ENCODE peak calls at places on chromosome 9, in six cellular contexts. E is ecto neural progenitor cell; J is activated CD8-positive, alpha-beta memory T cell treated with anti-CD3 and anti-CD28 coated beads for 4 hours; I is fibroblast of lung; S is left lung; K is effector CD4-positive, alpha-beta T cell. F is an unnamed sample.

GRCh38 chr9:100619665-100620064 is 41.8 kb downstream of the CAVIN4 start:
- DNase-seq in E (no peak), J (no peak), I (no peak), S (no peak), K (no peak), F (no peak)

GRCh38 chr9:92739346-92740014 is 25.2 kb downstream of the BICD2 start:
- DNase-seq in E (no peak), J (no peak), I (no peak), S (no peak), K (no peak), F (no peak)

GRCh38 chr9:34254141-34254913 is 74.7 kb downstream of the KIF24 start:
- DNase-seq in E (no peak), J (no peak), I (peak), S (no peak), K (no peak), F (peak)

GRCh38 chr9:99516657-99517049 is 294.6 kb downstream of the SEC61B start:
- DNase-seq in E (no peak), J (no peak), I (no peak), S (no peak), K (no peak), F (no peak)

GRCh38 chr9:93346240-93347112 is 105.0 kb upstream of the FAM120A start:
- DNase-seq in E (peak), J (no peak), I (peak), S (peak), K (no peak), F (no peak)

GRCh38 chr9:82354260-82354659 is 365.7 kb downstream of the SPATA31D1 start:
- DNase-seq in E (no peak), J (no peak), I (peak), S (no peak), K (no peak), F (peak)

GRCh38 chr9:81682797-81683196 is 6.5 kb downstream of the TLE1 start:
- DNase-seq in E (no peak), J (no peak), I (peak), S (no peak), K (no peak), F (no peak)

GRCh38 chr9:125977223-125977622 is 230.1 kb downstream of the PBX3 start:
- DNase-seq in E (no peak), J (no peak), I (no peak), S (no peak), K (no peak), F (no peak)

GRCh38 chr9:7980691-7981289 is 181.2 kb upstream of the DMAC1 start:
- DNase-seq in E (no peak), J (no peak), I (no peak), S (no peak), K (no peak), F (no peak)

GRCh38 chr9:133907302-133907880 is 84.7 kb downstream of the VAV2 start:
- DNase-seq in E (no peak), J (no peak), I (no peak), S (no peak), K (no peak), F (no peak)

GRCh38 chr9:111873901-111874300 is 22.7 kb upstream of the UGCG start:
- DNase-seq in E (no peak), J (no peak), I (no peak), S (no peak), K (no peak), F (no peak)

GRCh38 chr9:136204838-136205706 is at the start of gene LHX3:
- DNase-seq in E (peak), J (no peak), I (no peak), S (no peak), K (peak), F (no peak)

GRCh38 chr9:134655591-134656333 is 14.2 kb downstream of the COL5A1 start:
- DNase-seq in E (no peak), J (no peak), I (no peak), S (peak), K (no peak), F (no peak)

GRCh38 chr9:108290839-108291585 is 564.8 kb downstream of the ACTL7B start:
- DNase-seq in E (no peak), J (no peak), I (no peak), S (no peak), K (no peak), F (no peak)

GRCh38 chr9:70161414-70161732 is 97.4 kb upstream of the SMC5 start:
- DNase-seq in E (no peak), J (no peak), I (peak), S (no peak), K (no peak), F (no peak)

GRCh38 chr9:121604242-121604641 is 47.2 kb upstream of the DAB2IP start:
- DNase-seq in E (no peak), J (no peak), I (no peak), S (no peak), K (no peak), F (no peak)

GRCh38 chr9:87276851-87277251 is 220.8 kb upstream of the DAPK1 start:
- DNase-seq in E (no peak), J (no peak), I (no peak), S (no peak), K (no peak), F (no peak)

GRCh38 chr9:113738898-113739604 is 137.1 kb upstream of the ZNF618 start:
- DNase-seq in E (peak), J (no peak), I (no peak), S (no peak), K (no peak), F (no peak)

GRCh38 chr9:19754921-19755320 is 33.9 kb downstream of the SLC24A2 start:
- DNase-seq in E (no peak), J (no peak), I (no peak), S (no peak), K (no peak), F (no peak)

GRCh38 chr9:137228968-137229896 is 1.5 kb upstream of the SLC34A3 start:
- DNase-seq in E (no peak), J (no peak), I (no peak), S (no peak), K (no peak), F (no peak)

GRCh38 chr9:124652203-124652992 is 118.7 kb downstream of the NR6A1 start:
- DNase-seq in E (no peak), J (no peak), I (peak), S (no peak), K (no peak), F (peak)

GRCh38 chr9:137430723-137431415 is 7.7 kb downstream of the NOXA1 start:
- DNase-seq in E (no peak), J (no peak), I (no peak), S (peak), K (no peak), F (no peak)

GRCh38 chr9:136363606-136364368 is at the start of gene DNLZ:
- DNase-seq in E (peak), J (peak), I (peak), S (peak), K (peak), F (no peak)

GRCh38 chr9:126534431-126535186 is 79.1 kb upstream of the LMX1B start:
- DNase-seq in E (no peak), J (no peak), I (no peak), S (peak), K (no peak), F (no peak)

GRCh38 chr9:135506327-135507103 is 6.0 kb downstream of the MRPS2 start:
- DNase-seq in E (peak), J (no peak), I (no peak), S (peak), K (no peak), F (no peak)

GRCh38 chr9:95349109-95350038 is 31.9 kb upstream of the FANCC start:
- DNase-seq in E (peak), J (no peak), I (no peak), S (no peak), K (no peak), F (no peak)

GRCh38 chr9:15531380-15531779 is 20.6 kb upstream of the PSIP1 start:
- DNase-seq in E (no peak), J (no peak), I (no peak), S (no peak), K (no peak), F (no peak)

GRCh38 chr9:135329571-135330306 is 149.8 kb upstream of the PPP1R26 start:
- DNase-seq in E (peak), J (no peak), I (no peak), S (peak), K (no peak), F (no peak)

GRCh38 chr9:135615666-135616620 is 23.4 kb downstream of the GLT6D1 start:
- DNase-seq in E (peak), J (no peak), I (no peak), S (no peak), K (no peak), F (no peak)

GRCh38 chr9:737400-738120 is 103.9 kb upstream of the DMRT1 start:
- DNase-seq in E (no peak), J (no peak), I (no peak), S (no peak), K (no peak), F (no peak)

GRCh38 chr9:98781588-98782383 is 14.6 kb downstream of the ANKS6 start:
- DNase-seq in E (no peak), J (no peak), I (no peak), S (no peak), K (no peak), F (peak)

GRCh38 chr9:22682536-22683392 is 236.1 kb downstream of the DMRTA1 start:
- DNase-seq in E (no peak), J (no peak), I (peak), S (no peak), K (no peak), F (no peak)

GRCh38 chr9:32954642-32955041 is 46.8 kb downstream of the APTX start:
- DNase-seq in E (no peak), J (no peak), I (peak), S (no peak), K (no peak), F (no peak)

GRCh38 chr9:6549106-6549505 is 96.4 kb downstream of the GLDC start:
- DNase-seq in E (no peak), J (no peak), I (no peak), S (no peak), K (no peak), F (no peak)

GRCh38 chr9:36485647-36486453 is 85.8 kb upstream of the RNF38 start:
- DNase-seq in E (no peak), J (no peak), I (peak), S (no peak), K (no peak), F (no peak)

GRCh38 chr9:10250200-10250599 is 362.6 kb downstream of the PTPRD start:
- DNase-seq in E (no peak), J (no peak), I (peak), S (no peak), K (no peak), F (no peak)

F was measured in keratinocyte.